ENCODE peak calls at places on chromosomes 6 and 20, in six cellular contexts. T is CD8-positive, alpha-beta memory T cell; G is effector memory CD4-positive, alpha-beta T cell; I is psoas muscle; O is ascending aorta; H is hepatocyte. M is an unnamed sample. For H3K4me1, the result is how much of the 10 kb centered on the place peaks cover.

GRCh38 chr20:35604444-35604750 is 11.2 kb upstream of the SPAG4 start:
- DNase-seq in H (no peak), G (no peak), T (no peak), I (peak), O (no peak), M (no peak)

GRCh38 chr6:49915035-49915434 is 48.7 kb upstream of the CRISP1 start:
- DNase-seq in I (no peak), H (peak), G (no peak), T (no peak), O (no peak), M (no peak)

GRCh38 chr20:53865905-53866786 is 204.2 kb downstream of the BCAS1 start:
- DNase-seq in H (peak), G (no peak), O (no peak), T (no peak), I (no peak), M (no peak)

GRCh38 chr6:79525272-79526100 is 11.7 kb downstream of the LCA5 start:
- DNase-seq in I (peak), G (no peak), O (no peak), H (peak), T (no peak), M (no peak)

GRCh38 chr6:786946-787763 is 94.2 kb upstream of the EXOC2 start:
- DNase-seq in G (no peak), T (no peak), H (no peak), I (no peak), O (no peak), M (no peak)

GRCh38 chr6:157054531-157054979 is 268.8 kb downstream of the TMEM242 start:
- DNase-seq in H (no peak), O (no peak), T (peak), G (no peak), I (no peak), M (no peak)

GRCh38 chr6:169777896-169778295 is 26.5 kb downstream of the ERMARD start:
- DNase-seq in G (no peak), O (no peak), I (no peak), H (no peak), T (no peak), M (no peak)

GRCh38 chr6:22783921-22784320 is 214.6 kb downstream of the HDGFL1 start:
- DNase-seq in O (no peak), I (no peak), H (no peak), G (no peak), T (no peak), M (no peak)

GRCh38 chr6:129105035-129105434 is 222.1 kb downstream of the LAMA2 start:
- DNase-seq in G (no peak), H (no peak), I (no peak), O (no peak), T (no peak), M (peak)

GRCh38 chr20:6074145-6074561 is 20.3 kb upstream of the LRRN4 start:
- DNase-seq in O (no peak), I (no peak), G (no peak), T (no peak), H (peak), M (no peak)

GRCh38 chr6:56235245-56235644 is 12.1 kb downstream of the COL21A1 start:
- DNase-seq in O (no peak), T (no peak), G (no peak), I (no peak), H (no peak), M (no peak)

GRCh38 chr6:106790146-106790770 is 160.9 kb downstream of the QRSL1 start:
- DNase-seq in O (no peak), I (no peak), G (no peak), T (no peak), H (no peak), M (no peak)

GRCh38 chr6:31639449-31639861 is 13.0 kb downstream of the BAG6 start:
- DNase-seq in H (no peak), O (no peak), T (no peak), I (no peak), G (no peak), M (no peak)

GRCh38 chr20:58710481-58711265 is 18.1 kb downstream of the NPEPL1 start:
- DNase-seq in T (no peak), O (no peak), G (no peak), H (peak), I (no peak), M (no peak)

GRCh38 chr20:61748376-61748775 is 317.3 kb downstream of the TAF4 start:
- DNase-seq in O (no peak), H (no peak), T (no peak), I (no peak), G (no peak), M (no peak)

GRCh38 chr6:13453771-13454251 is 33.6 kb downstream of the GFOD1 start:
- DNase-seq in T (no peak), G (peak), O (no peak), I (no peak), H (no peak), M (no peak)

GRCh38 chr20:17610566-17611289 is 40.9 kb downstream of the DSTN start:
- DNase-seq in I (peak), O (no peak), H (no peak), G (peak), T (peak), M (no peak)

GRCh38 chr20:31758521-31758920 is 19.4 kb downstream of the TPX2 start:
- DNase-seq in G (no peak), O (no peak), H (no peak), I (no peak), T (no peak), M (no peak)

GRCh38 chr6:106549521-106549920 is 79.8 kb downstream of the RTN4IP1 start:
- DNase-seq in O (no peak), H (no peak), T (no peak), G (no peak), I (no peak), M (no peak)

GRCh38 chr20:9202440-9203080 is 133.7 kb downstream of the PLCB4 start:
- DNase-seq in G (no peak), O (no peak), T (no peak), I (no peak), H (peak), M (no peak)

GRCh38 chr20:9204979-9205378 is 136.1 kb downstream of the PLCB4 start:
- DNase-seq in T (no peak), O (no peak), G (no peak), H (no peak), I (no peak), M (no peak)

GRCh38 chr20:9203081-9203447 is 134.2 kb downstream of the PLCB4 start:
- DNase-seq in I (no peak), T (no peak), H (no peak), G (no peak), O (no peak), M (no peak)

GRCh38 chr20:9211016-9211760 is 142.3 kb downstream of the PLCB4 start:
- DNase-seq in T (no peak), O (no peak), G (no peak), H (no peak), I (no peak), M (no peak)

GRCh38 chr20:9206486-9206885 is 137.6 kb downstream of the PLCB4 start:
- DNase-seq in G (no peak), H (no peak), T (no peak), I (no peak), O (no peak), M (no peak)
- H3K4me1 ChIP-seq in G (under half), H (under half), T (under half), I (under half), O (under half), M (under half)

DNA sequence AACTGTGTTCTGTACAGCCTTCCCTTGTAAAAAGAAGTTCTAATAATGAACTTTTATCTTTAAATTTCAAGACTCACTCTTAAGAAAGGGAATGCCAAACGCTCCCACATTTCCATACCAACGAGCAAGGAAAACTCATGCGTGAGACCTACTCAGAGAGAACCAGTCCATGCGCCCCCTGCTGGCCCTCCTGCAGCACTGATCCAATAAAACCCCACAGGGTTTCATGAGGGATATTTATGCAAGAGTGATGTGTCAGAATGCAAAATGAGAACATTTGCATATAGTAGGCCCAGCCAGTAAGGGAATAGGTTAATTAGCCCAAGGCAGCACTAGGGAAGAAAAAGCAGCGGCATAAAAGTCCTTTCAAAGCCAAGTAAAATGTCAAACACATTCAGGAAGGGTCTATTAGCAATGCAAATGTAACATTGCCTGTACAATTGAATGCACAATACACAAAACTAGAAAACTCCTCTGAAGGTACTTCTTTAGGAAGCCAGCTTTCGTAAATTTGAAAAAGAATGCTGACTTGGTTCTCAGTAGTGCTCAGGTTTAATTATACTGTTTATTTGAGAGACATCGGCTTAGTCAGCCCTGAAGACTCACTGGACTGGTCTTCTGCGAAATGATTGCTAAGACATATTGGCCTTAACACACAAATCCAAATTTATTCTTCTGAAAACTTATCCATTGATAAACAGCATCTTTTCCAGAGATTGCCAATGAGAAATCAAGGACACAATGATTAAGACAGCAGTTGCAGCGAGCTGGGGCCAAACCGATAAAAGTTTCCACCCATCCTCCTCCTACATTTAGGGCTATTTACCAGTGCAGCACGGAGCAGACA is 93.2 kb downstream of the GMPR start:
- DNase-seq in I (peak), G (peak), O (peak), H (peak), T (peak), M (peak)
- H3K4me1 ChIP-seq in I (under half), G (under half), O (under half), H (under half), T (under half), M (half or more)

GRCh38 chr20:48789781-48790544 is 37.8 kb downstream of the PREX1 start:
- DNase-seq in H (no peak), O (no peak), G (no peak), T (no peak), I (no peak), M (no peak)

GRCh38 chr20:48789185-48789668 is 38.6 kb downstream of the PREX1 start:
- DNase-seq in I (no peak), H (no peak), G (no peak), T (no peak), O (no peak), M (no peak)

GRCh38 chr20:48788486-48789072 is 39.2 kb downstream of the PREX1 start:
- DNase-seq in H (no peak), T (no peak), G (no peak), I (no peak), O (no peak), M (no peak)

GRCh38 chr20:48786916-48787676 is 40.7 kb downstream of the PREX1 start:
- DNase-seq in T (no peak), I (no peak), O (no peak), H (no peak), G (no peak), M (no peak)

GRCh38 chr20:48787861-48788375 is 39.9 kb downstream of the PREX1 start:
- DNase-seq in H (no peak), T (no peak), G (no peak), I (no peak), O (no peak), M (no peak)
- H3K4me1 ChIP-seq in H (under half), T (half or more), G (half or more), I (under half), O (under half), M (under half)

DNA sequence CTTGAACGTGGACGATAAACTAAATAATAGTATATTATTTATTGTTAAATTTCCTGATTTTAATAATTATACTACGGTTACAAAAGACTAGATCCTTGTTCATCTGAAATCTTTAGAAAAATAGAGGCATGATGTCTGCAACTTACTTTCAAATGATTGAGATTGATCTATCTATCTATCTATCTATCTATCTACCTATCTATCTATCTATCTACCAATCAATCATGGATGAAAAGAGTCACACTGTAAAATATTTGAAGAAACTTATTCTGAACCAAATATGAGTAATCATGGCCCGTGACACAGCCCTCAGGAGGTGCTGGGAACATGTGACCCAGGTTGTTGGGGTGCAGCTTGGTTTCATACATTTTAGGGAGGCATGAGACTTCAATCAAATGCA is 11.7 kb upstream of the BLCAP start:
- DNase-seq in G (no peak), I (no peak), T (no peak), O (no peak), H (no peak), M (no peak)
- H3K4me1 ChIP-seq in G (under half), I (under half), T (under half), O (under half), H (under half), M (under half)

GRCh38 chr6:7242835-7243187 is 70.2 kb downstream of the SSR1 start:
- DNase-seq in T (no peak), O (no peak), H (no peak), I (no peak), G (no peak), M (no peak)
- H3K4me1 ChIP-seq in T (under half), O (under half), H (under half), I (under half), G (under half), M (under half)

GRCh38 chr6:89353702-89354392 is 1.3 kb upstream of the UBE2J1 start:
- DNase-seq in I (no peak), T (no peak), G (no peak), O (no peak), H (no peak), M (no peak)

GRCh38 chr6:89355511-89356185 is 3.1 kb upstream of the UBE2J1 start:
- DNase-seq in T (no peak), H (no peak), I (no peak), O (no peak), G (no peak), M (no peak)

GRCh38 chr6:89359561-89359960 is 7.0 kb upstream of the UBE2J1 start:
- DNase-seq in I (no peak), T (no peak), H (no peak), O (no peak), G (no peak), M (no peak)

GRCh38 chr6:89357390-89357789 is 4.9 kb upstream of the UBE2J1 start:
- DNase-seq in O (no peak), H (no peak), T (peak), I (no peak), G (no peak), M (no peak)

DNA sequence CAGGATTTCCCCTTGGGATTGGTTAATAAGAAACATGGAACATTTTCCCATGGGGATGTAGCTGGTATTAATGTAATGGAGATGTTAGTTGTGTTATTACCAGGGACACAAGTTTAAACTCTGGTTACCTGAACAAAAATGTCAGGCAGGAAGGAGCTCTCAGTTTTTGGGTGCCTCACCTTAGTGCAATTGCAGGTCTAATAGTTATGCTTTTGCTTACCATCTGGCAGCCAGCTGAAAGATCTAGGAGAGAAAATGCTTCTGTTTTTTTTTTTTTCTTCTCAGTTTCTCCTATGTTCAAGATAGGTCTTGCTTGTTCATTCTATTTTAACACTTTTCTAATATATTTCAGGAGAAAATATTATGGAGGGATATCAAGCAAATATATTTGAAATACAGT is 4.1 kb upstream of the UBE2J1 start:
- DNase-seq in H (no peak), G (no peak), I (no peak), T (no peak), O (no peak), M (no peak)
- H3K4me1 ChIP-seq in H (under half), G (under half), I (under half), T (under half), O (under half), M (under half)

GRCh38 chr20:56393133-56393472 is 658 bp downstream of the CSTF1 start:
- DNase-seq in O (no peak), T (peak), I (no peak), G (no peak), H (no peak), M (no peak)
- H3K4me1 ChIP-seq in O (under half), T (under half), I (under half), G (under half), H (under half), M (under half)

DNA sequence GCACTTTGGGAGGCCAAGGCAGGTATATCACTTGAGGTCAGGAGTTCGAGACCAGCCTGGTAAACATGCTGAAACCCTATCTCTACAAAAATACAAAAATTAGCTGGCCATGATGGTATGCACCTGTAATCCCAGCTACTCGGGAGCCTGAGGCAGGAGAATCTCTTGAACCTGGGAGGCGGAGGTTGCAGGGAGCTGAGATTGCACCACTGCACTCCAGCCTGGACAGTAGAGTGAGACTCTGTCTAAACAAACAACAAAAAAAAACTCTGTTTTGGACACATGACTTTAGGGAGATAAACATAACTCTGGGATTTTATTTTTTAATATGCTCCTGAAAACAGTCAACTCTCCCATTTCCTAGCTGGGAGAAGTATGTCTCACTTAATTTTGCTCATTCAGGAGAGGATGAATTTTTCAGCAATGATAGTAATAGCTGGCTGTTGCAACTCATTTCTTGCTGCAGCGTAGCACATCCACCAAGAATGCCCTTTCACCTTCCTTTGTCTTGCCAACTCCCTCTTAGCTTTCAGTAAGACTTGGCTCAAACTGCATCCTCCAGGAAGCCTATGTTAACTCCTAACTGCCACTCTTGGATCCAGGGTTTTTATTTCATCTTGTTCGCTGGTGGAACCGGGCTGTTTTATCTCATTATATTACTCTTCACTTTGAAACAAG is 24.3 kb downstream of the TOP1 start:
- DNase-seq in T (no peak), G (no peak), H (no peak), O (no peak), I (no peak), M (no peak)
- H3K4me1 ChIP-seq in T (half or more), G (under half), H (half or more), O (half or more), I (half or more), M (half or more)